ENCODE peak calls at places on chromosomes 13 and 19, in five cellular contexts. One of them, this sample, is unnamed.

GRCh38 chr13:35930665-35931631 is 200.2 kb downstream of the DCLK1 start:
- DNase-seq in H1: no peak
- DNase-seq in GM12878: peak; percentile 8
- DNase-seq in K562: no peak
- DNase-seq in HepG2: no peak
- DNase-seq in this sample: no peak

GRCh38 chr13:32246468-32246867 is 68.7 kb downstream of the ZAR1L start:
- DNase-seq in HepG2: peak; percentile 67
- DNase-seq in GM12878: no peak
- DNase-seq in K562: peak; percentile 71
- DNase-seq in H1: peak; percentile 56
- DNase-seq in this sample: peak; percentile 48

GRCh38 chr13:27461940-27462584 is 11.7 kb upstream of the MTIF3 start:
- DNase-seq in K562: no peak
- DNase-seq in GM12878: no peak
- DNase-seq in HepG2: no peak
- DNase-seq in H1: no peak
- DNase-seq in this sample: no peak

GRCh38 chr13:114112231-114112825 is 20.1 kb downstream of the RASA3 start:
- DNase-seq in GM12878: no peak
- DNase-seq in K562: no peak
- DNase-seq in HepG2: no peak
- DNase-seq in H1: no peak
- DNase-seq in this sample: peak; percentile 53

GRCh38 chr13:114143806-114144605 is 11.6 kb upstream of the RASA3 start:
- DNase-seq in H1: no peak
- DNase-seq in K562: peak; percentile 47
- DNase-seq in GM12878: no peak
- DNase-seq in HepG2: peak; percentile 74
- DNase-seq in this sample: peak; percentile 61

GRCh38 chr13:32086366-32086765 is 54.8 kb downstream of the FRY start:
- DNase-seq in H1: no peak
- DNase-seq in GM12878: no peak
- DNase-seq in HepG2: no peak
- DNase-seq in K562: no peak
- DNase-seq in this sample: no peak

GRCh38 chr19:49339364-49340068 is 4.3 kb downstream of the CD37 start:
- DNase-seq in K562: peak; percentile 49
- DNase-seq in HepG2: no peak
- DNase-seq in GM12878: no peak
- DNase-seq in H1: peak; percentile 92
- DNase-seq in this sample: peak; percentile 90

GRCh38 chr13:80047406-80047805 is 293.5 kb downstream of the SPRY2 start:
- DNase-seq in HepG2: no peak
- DNase-seq in GM12878: no peak
- DNase-seq in H1: no peak
- DNase-seq in K562: no peak
- DNase-seq in this sample: no peak

GRCh38 chr13:30791354-30791921 is 56.1 kb downstream of the ALOX5AP start:
- DNase-seq in HepG2: no peak
- DNase-seq in H1: no peak
- DNase-seq in GM12878: no peak
- DNase-seq in K562: no peak
- DNase-seq in this sample: peak; percentile 82

GRCh38 chr19:48513289-48514122 is 1.9 kb upstream of the LMTK3 start:
- DNase-seq in GM12878: no peak
- DNase-seq in K562: peak; percentile 75
- DNase-seq in HepG2: peak; percentile 58
- DNase-seq in H1: no peak
- DNase-seq in this sample: peak; percentile 86

GRCh38 chr19:51441410-51442390 is 16.6 kb downstream of the SIGLEC8 start:
- DNase-seq in H1: no peak
- DNase-seq in HepG2: no peak
- DNase-seq in GM12878: peak; percentile 91
- DNase-seq in K562: peak; percentile 82
- DNase-seq in this sample: no peak

GRCh38 chr19:447816-448546 is 12.9 kb downstream of the SHC2 start:
- DNase-seq in GM12878: no peak
- DNase-seq in H1: no peak
- DNase-seq in K562: no peak
- DNase-seq in HepG2: no peak
- DNase-seq in this sample: peak; percentile 89

GRCh38 chr13:103236213-103236612 is 170.0 kb upstream of the SLC10A2 start:
- DNase-seq in HepG2: no peak
- DNase-seq in GM12878: no peak
- DNase-seq in K562: no peak
- DNase-seq in H1: no peak
- DNase-seq in this sample: no peak

GRCh38 chr13:20118268-20119140 is 42.3 kb downstream of the GJA3 start:
- DNase-seq in H1: no peak
- DNase-seq in K562: peak; percentile 41
- DNase-seq in HepG2: no peak
- DNase-seq in GM12878: no peak
- DNase-seq in this sample: peak; percentile 71

GRCh38 chr13:45142440-45143345 is 22.4 kb downstream of the GTF2F2 start:
- DNase-seq in K562: no peak
- DNase-seq in H1: no peak
- DNase-seq in GM12878: no peak
- DNase-seq in HepG2: peak; percentile 56
- DNase-seq in this sample: no peak

GRCh38 chr19:35539314-35539713 is 6.1 kb downstream of the GAPDHS start:
- DNase-seq in K562: no peak
- DNase-seq in HepG2: no peak
- DNase-seq in GM12878: no peak
- DNase-seq in H1: no peak
- DNase-seq in this sample: no peak

GRCh38 chr13:73060251-73061160 is 1.7 kb downstream of the KLF5 start:
- DNase-seq in K562: peak; percentile 12
- DNase-seq in HepG2: no peak
- DNase-seq in GM12878: no peak
- DNase-seq in H1: no peak
- DNase-seq in this sample: peak; percentile 52

GRCh38 chr13:51636349-51636890 is 52.2 kb downstream of the WDFY2 start:
- DNase-seq in K562: no peak
- DNase-seq in GM12878: no peak
- DNase-seq in HepG2: peak; percentile 99
- DNase-seq in H1: no peak
- DNase-seq in this sample: no peak

GRCh38 chr19:30666301-30666803 is 294.2 kb downstream of the ZNF536 start:
- DNase-seq in HepG2: peak; percentile 19
- DNase-seq in H1: no peak
- DNase-seq in GM12878: no peak
- DNase-seq in K562: peak; percentile 49
- DNase-seq in this sample: peak; percentile 78

GRCh38 chr19:30155529-30156200 is 213.6 kb downstream of the URI1 start:
- DNase-seq in GM12878: no peak
- DNase-seq in HepG2: no peak
- DNase-seq in H1: no peak
- DNase-seq in K562: no peak
- DNase-seq in this sample: no peak

GRCh38 chr19:10911579-10912363 is 16.7 kb downstream of the YIPF2 start:
- DNase-seq in H1: no peak
- DNase-seq in HepG2: no peak
- DNase-seq in K562: no peak
- DNase-seq in GM12878: no peak
- DNase-seq in this sample: no peak

GRCh38 chr19:13098291-13099072 is 4.2 kb downstream of the LYL1 start:
- DNase-seq in HepG2: no peak
- DNase-seq in K562: peak; percentile 85
- DNase-seq in GM12878: no peak
- DNase-seq in H1: no peak
- DNase-seq in this sample: no peak

GRCh38 chr19:33493401-33494275 is 28.0 kb downstream of the PEPD start:
- DNase-seq in HepG2: no peak
- DNase-seq in GM12878: no peak
- DNase-seq in H1: no peak
- DNase-seq in K562: no peak
- DNase-seq in this sample: peak; percentile 35
- TF ChIP-seq GABPA in HepG2: no peak
- TF ChIP-seq GABPA in GM12878: no peak
- TF ChIP-seq GABPA in H1: no peak
- TF ChIP-seq GABPA in K562: no peak
- TF ChIP-seq GABPA in this sample: no peak

GRCh38 chr13:101178394-101178793 is 237.9 kb downstream of the NALCN start:
- DNase-seq in HepG2: no peak
- DNase-seq in H1: no peak
- DNase-seq in K562: no peak
- DNase-seq in GM12878: no peak
- DNase-seq in this sample: no peak

GRCh38 chr13:101179021-101179420 is 237.3 kb downstream of the NALCN start:
- DNase-seq in K562: no peak
- DNase-seq in GM12878: no peak
- DNase-seq in H1: no peak
- DNase-seq in HepG2: no peak
- DNase-seq in this sample: no peak

DNA sequence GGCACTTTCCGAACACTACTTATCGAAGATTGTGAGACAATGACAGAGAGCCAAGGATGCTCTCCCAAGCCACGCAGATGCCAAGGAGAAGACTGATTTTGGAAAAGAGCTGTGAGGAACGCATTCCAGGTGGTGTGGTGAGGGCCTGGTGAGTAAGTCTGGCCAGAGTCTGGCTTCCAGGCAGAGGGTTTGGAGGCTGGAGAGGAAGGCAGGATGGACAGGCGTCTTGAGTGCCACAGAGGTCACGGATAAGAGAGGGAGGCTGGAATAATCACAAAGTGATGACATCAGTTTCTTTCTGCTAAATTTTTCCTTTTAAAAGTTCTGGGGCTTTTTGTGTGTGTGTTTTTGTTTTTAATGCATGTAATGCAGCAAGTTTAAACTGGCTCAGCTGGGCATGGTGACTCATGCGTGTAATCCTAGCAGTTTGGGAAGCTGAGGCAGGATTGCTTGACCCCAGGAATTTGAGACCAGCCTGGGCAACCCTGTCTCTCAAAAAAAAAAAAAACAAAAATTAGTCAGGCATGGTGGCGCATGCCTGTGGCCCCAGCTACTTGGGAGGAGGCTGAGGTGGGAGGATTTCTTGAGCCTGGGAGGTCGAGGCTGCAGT is 235.1 kb downstream of the NALCN start:
- DNase-seq in K562: no peak
- DNase-seq in GM12878: no peak
- DNase-seq in HepG2: no peak
- DNase-seq in H1: no peak
- DNase-seq in this sample: no peak
- TF ChIP-seq CHD2 in K562: no peak
- TF ChIP-seq CHD2 in GM12878: no peak
- TF ChIP-seq CHD2 in HepG2: no peak
- TF ChIP-seq CHD2 in H1: no peak
- TF ChIP-seq CHD2 in this sample: no peak

GRCh38 chr19:3632739-3633558 is 6.4 kb upstream of the CACTIN start:
- DNase-seq in GM12878: no peak
- DNase-seq in HepG2: no peak
- DNase-seq in H1: no peak
- DNase-seq in K562: no peak
- DNase-seq in this sample: no peak
- TF ChIP-seq GABPA in GM12878: no peak
- TF ChIP-seq GABPA in HepG2: no peak
- TF ChIP-seq GABPA in H1: no peak
- TF ChIP-seq GABPA in K562: no peak
- TF ChIP-seq GABPA in this sample: no peak

GRCh38 chr13:111288276-111288675 is 32.2 kb upstream of the TEX29 start:
- DNase-seq in H1: no peak
- DNase-seq in GM12878: no peak
- DNase-seq in HepG2: no peak
- DNase-seq in K562: no peak
- DNase-seq in this sample: no peak
- TF ChIP-seq CHD2 in H1: no peak
- TF ChIP-seq CHD2 in GM12878: no peak
- TF ChIP-seq CHD2 in HepG2: no peak
- TF ChIP-seq CHD2 in K562: no peak
- TF ChIP-seq CHD2 in this sample: no peak

GRCh38 chr19:1884291-1884718 is 991 bp downstream of the ABHD17A start:
- DNase-seq in K562: peak; percentile 45
- DNase-seq in GM12878: no peak
- DNase-seq in H1: no peak
- DNase-seq in HepG2: no peak
- DNase-seq in this sample: no peak
- TF ChIP-seq GABPA in K562: no peak
- TF ChIP-seq GABPA in GM12878: no peak
- TF ChIP-seq GABPA in H1: no peak
- TF ChIP-seq GABPA in HepG2: no peak
- TF ChIP-seq GABPA in this sample: no peak

DNA sequence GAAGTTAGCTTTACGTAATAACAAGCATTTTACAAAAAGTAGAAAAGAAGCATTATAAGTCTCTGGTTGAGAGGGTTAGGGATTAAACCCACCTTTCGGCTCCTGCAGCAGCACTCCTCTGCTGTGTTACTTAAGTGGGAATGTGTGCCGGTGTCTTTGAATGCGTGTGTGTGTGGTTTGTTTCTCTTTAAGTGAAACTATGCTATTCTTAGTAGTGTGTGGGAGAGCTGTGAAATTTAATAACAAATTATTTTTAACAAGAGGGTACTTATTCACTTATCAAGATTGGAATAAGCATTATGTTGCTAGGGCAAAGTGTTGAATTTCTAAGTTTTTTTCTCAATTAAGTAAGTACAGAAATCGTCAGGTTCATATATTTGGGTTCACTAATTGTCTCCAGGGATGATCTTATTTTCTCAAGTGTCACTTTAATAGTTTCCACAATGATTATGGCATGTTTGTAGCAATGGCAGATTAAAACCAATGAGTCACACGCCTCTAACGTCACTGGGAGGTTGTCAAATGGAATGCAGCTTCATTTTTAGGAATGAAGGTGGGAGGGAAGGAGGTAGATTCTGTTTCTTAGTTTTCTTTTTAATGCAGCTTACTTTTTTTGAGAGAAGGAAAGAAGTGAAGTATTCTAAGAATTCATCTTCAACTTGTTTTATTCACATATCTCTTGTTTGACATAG is 151.3 kb downstream of the LMO7 start:
- DNase-seq in H1: no peak
- DNase-seq in HepG2: no peak
- DNase-seq in GM12878: no peak
- DNase-seq in K562: no peak
- DNase-seq in this sample: no peak
- TF ChIP-seq CHD2 in H1: no peak
- TF ChIP-seq CHD2 in HepG2: no peak
- TF ChIP-seq CHD2 in GM12878: no peak
- TF ChIP-seq CHD2 in K562: no peak
- TF ChIP-seq CHD2 in this sample: no peak

GRCh38 chr13:21929400-21929799 is 258.5 kb downstream of the FGF9 start:
- DNase-seq in GM12878: no peak
- DNase-seq in K562: no peak
- DNase-seq in HepG2: no peak
- DNase-seq in H1: no peak
- DNase-seq in this sample: no peak
- TF ChIP-seq GABPA in GM12878: no peak
- TF ChIP-seq GABPA in K562: no peak
- TF ChIP-seq GABPA in HepG2: no peak
- TF ChIP-seq GABPA in H1: no peak
- TF ChIP-seq GABPA in this sample: no peak